ENCODE peak calls at places on chromosomes 12 and 14, in six cellular contexts. K, R, D, H, S and L are unnamed samples.

GRCh38 chr12:26971963-26972362 is 33.7 kb downstream of the FGFR1OP2 start:
- DNase-seq in K (peak), R (no peak), D (no peak), H (no peak), S (no peak), L (no peak)

GRCh38 chr14:67975429-67975828 is 155.8 kb downstream of the RAD51B start:
- DNase-seq in K (no peak), R (no peak), D (no peak), H (no peak), S (no peak), L (no peak)

GRCh38 chr14:100556936-100557505 is 30.2 kb downstream of the BEGAIN start:
- DNase-seq in K (no peak), R (no peak), D (no peak), H (no peak), S (no peak), L (peak)

GRCh38 chr14:105519946-105520698 is 6.3 kb upstream of the TMEM121 start:
- DNase-seq in K (no peak), R (no peak), D (no peak), H (no peak), S (no peak), L (no peak)

GRCh38 chr14:97976861-97977260 is 1179.7 kb downstream of the VRK1 start:
- DNase-seq in K (peak), R (no peak), D (no peak), H (peak), S (no peak), L (no peak)

GRCh38 chr14:102095231-102095870 is 8.5 kb upstream of the HSP90AA1 start:
- DNase-seq in K (no peak), R (no peak), D (no peak), H (no peak), S (peak), L (peak)

GRCh38 chr12:54068423-54069070 is 14.9 kb downstream of the HOXC4 start:
- DNase-seq in K (no peak), R (no peak), D (no peak), H (no peak), S (no peak), L (no peak)

GRCh38 chr14:82251434-82251833 is 717.8 kb upstream of the SEL1L start:
- DNase-seq in K (no peak), R (no peak), D (no peak), H (no peak), S (peak), L (no peak)

GRCh38 chr14:28488658-28489057 is 277.9 kb upstream of the FOXG1 start:
- DNase-seq in K (no peak), R (no peak), D (no peak), H (no peak), S (no peak), L (no peak)

GRCh38 chr12:113184900-113185179 is 438 bp downstream of the DDX54 start:
- DNase-seq in K (peak), R (peak), D (peak), H (peak), S (peak), L (peak)

GRCh38 chr12:5768171-5768879 is 176.7 kb downstream of the ANO2 start:
- DNase-seq in K (no peak), R (no peak), D (no peak), H (no peak), S (no peak), L (no peak)

GRCh38 chr14:99389171-99389826 is 91.4 kb downstream of the SETD3 start:
- DNase-seq in K (peak), R (no peak), D (no peak), H (peak), S (peak), L (no peak)
- TF ChIP-seq CTCF in K (peak), R (no peak), D (peak), H (peak), S (peak), L (peak)

DNA sequence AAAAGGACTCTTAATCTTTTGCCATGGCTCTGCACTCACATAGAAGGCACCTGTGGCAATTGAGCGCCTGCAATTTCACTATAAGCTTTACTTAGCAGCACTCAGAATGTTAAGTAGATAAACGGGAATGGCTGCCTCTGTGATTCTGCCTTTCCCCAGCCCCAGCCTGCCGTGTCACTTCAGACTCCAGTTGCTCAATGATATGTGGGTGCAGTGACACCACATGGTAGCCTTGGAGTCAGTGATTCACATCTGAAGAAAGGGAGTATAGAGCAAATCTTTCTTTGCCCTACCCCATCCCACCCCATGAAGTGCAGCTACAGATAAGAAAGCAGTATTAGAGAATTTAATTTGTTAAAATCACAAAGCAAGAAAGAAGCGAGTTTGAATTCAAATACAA is 96.1 kb downstream of the ZFC3H1 start:
- DNase-seq in K (no peak), R (no peak), D (no peak), H (no peak), S (no peak), L (no peak)
- TF ChIP-seq CTCF in K (no peak), R (no peak), D (no peak), H (no peak), S (no peak), L (no peak)

DNA sequence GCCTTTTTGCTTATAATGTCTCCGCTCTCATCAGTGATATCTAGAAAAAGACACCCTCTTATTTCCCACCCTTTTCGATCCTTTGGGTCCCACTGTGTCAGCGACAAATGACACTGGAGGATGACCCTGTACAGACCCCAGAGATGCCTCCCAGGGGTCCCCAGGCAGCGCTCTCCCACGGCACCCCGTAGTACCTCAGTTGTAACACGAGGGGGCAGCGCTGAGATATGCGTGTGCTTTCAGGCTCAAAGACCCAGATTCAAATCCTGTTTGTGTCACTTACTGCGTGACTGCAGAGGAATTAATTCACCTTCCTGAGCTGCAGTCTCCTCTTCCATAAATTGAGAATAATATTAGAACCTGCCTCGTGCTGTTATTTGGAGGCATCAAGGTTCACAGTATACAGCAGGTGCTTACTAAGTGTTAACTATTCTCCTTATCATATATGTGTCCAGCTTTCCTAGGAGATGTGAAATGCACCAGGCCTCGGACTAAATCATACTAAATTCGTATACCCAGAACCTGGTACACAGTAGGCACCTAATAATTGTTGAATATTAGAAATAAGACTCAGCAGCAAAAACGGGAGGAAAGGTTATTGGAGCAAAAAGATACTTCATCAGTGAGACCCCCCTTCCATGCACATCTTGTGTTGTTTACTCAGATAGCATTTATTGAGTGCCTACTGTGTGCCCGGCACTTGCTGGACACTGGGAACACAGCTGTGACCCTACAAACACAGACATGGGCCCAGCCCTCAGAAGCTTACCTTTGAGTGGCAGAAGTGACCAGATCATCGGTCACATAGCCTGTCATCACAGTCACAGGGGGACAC is 99.9 kb downstream of the PHETA1 start:
- DNase-seq in K (no peak), R (no peak), D (no peak), H (no peak), S (peak), L (no peak)
- TF ChIP-seq CTCF in K (peak), R (peak), D (peak), H (peak), S (peak), L (peak)

GRCh38 chr14:65287264-65288131 is 125.0 kb upstream of the FUT8 start:
- DNase-seq in K (peak), R (no peak), D (no peak), H (peak), S (peak), L (no peak)
- TF ChIP-seq CTCF in K (no peak), R (no peak), D (no peak), H (no peak), S (no peak), L (no peak)

GRCh38 chr14:42353315-42353714 is 746.6 kb downstream of the LRFN5 start:
- DNase-seq in K (no peak), R (no peak), D (no peak), H (no peak), S (no peak), L (no peak)
- TF ChIP-seq CTCF in K (no peak), R (no peak), D (no peak), H (no peak), S (no peak), L (no peak)

DNA sequence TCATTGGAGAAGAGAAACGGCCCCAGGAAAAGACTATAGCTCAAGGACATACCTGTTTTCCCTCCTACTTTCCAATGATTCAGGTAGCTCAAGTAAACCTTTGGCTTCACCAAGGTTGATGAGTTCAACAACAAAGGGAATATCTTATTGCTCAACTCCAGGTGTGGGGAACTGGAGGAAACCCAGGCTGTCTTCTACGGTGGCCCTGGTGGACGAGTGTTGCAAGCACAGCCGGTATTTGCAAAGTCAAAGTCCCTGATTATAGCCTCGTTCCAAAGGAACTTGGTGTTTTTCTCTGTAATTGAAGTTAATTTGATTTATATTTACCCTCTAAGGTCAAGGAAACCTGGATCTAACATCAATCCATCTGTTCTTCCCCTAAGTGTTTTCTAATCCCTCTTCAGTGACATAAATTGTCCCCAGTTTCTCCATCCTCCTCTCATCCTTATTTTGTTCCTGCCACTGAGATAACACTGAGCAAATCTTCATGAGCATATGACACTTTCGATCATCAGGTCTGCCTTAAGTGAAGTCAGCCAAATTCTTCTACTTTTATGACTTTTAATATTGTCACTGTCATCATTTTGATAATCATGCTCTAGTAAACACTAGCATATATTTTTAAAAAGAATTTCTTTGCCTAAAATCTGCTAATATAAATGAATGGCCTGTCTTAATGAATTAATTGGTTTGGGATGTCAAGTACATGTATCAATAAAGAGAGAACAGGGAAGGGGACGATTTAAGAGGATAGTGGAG is 174.6 kb upstream of the TBX3 start:
- DNase-seq in K (no peak), R (no peak), D (no peak), H (peak), S (peak), L (no peak)
- TF ChIP-seq CTCF in K (no peak), R (no peak), D (peak), H (no peak), S (peak), L (no peak)

DNA sequence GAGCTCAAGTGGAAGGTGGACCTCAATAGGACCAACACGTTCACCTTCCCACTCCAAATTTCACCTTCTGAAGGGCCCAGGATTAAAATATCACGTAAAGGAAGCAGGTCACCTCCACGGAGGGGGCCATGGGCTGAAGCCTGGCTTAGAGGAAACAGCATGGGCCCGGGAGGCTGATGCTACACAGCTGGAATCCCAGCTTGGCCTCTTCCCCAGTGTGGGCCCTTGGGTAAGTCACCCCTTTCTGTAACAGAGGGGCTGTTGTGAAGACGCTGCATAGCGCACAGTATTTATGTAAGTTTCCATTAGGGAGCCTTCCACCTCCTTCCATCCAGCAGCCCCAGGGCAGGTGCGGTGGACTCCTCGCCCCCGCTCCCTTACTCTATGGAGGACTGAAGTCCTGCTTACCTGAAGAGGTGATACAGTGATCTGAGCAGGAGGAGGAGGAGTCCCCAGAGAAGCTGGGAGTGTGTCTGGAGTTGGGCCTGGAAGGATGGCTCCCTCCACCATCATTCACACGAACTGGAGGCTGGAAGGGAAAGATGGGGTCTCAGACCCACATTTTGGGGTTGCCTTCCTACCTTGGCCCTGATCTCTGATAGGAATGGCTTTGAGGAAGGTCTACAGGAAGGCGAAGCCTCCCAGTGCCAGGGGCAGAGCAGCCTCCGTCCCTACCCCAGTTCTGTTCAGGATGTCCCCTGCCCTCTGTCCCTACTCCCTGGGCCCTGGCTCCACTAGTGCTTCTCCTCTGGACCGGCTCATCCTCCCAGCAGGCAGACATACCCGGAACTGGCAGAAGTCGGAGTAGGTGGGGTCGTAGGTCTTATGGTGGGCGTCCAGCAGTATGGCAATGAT is 37.2 kb upstream of the HDAC7 start:
- DNase-seq in K (no peak), R (peak), D (no peak), H (no peak), S (peak), L (no peak)
- TF ChIP-seq CTCF in K (no peak), R (no peak), D (no peak), H (no peak), S (no peak), L (no peak)